ENCODE peak calls at places on chromosome 2, in four cellular contexts. One of them, this sample, is unnamed.

GRCh38 chr2:234293973-234294372 is 202.9 kb downstream of the ARL4C start:
- DNase-seq in astrocyte of the spinal cord: no peak
- DNase-seq in A549: no peak
- DNase-seq in left ventricle myocardium inferior: no peak
- DNase-seq in this sample: no peak

GRCh38 chr2:203225423-203226039 is 13.3 kb upstream of the CYP20A1 start:
- DNase-seq in astrocyte of the spinal cord: no peak
- DNase-seq in A549: no peak
- DNase-seq in left ventricle myocardium inferior: no peak
- DNase-seq in this sample: no peak

GRCh38 chr2:74552914-74553811 is 579 bp downstream of the LOXL3 start:
- DNase-seq in A549: no peak
- DNase-seq in left ventricle myocardium inferior: no peak
- DNase-seq in astrocyte of the spinal cord: no peak
- DNase-seq in this sample: peak

GRCh38 chr2:66830881-66831280 is 396.0 kb downstream of the MEIS1 start:
- DNase-seq in astrocyte of the spinal cord: no peak
- DNase-seq in A549: no peak
- DNase-seq in left ventricle myocardium inferior: no peak
- DNase-seq in this sample: no peak

GRCh38 chr2:182587831-182588230 is 128.2 kb upstream of the DNAJC10 start:
- DNase-seq in astrocyte of the spinal cord: peak
- DNase-seq in left ventricle myocardium inferior: no peak
- DNase-seq in A549: no peak
- DNase-seq in this sample: no peak

GRCh38 chr2:57782587-57782986 is 264.0 kb upstream of the VRK2 start:
- DNase-seq in astrocyte of the spinal cord: no peak
- DNase-seq in left ventricle myocardium inferior: no peak
- DNase-seq in A549: no peak
- DNase-seq in this sample: no peak

GRCh38 chr2:165794520-165794882 is 454 bp upstream of the GALNT3 start:
- DNase-seq in A549: no peak
- DNase-seq in left ventricle myocardium inferior: peak
- DNase-seq in astrocyte of the spinal cord: peak
- DNase-seq in this sample: peak

GRCh38 chr2:104538082-104538481 is 315.8 kb upstream of the POU3F3 start:
- DNase-seq in left ventricle myocardium inferior: no peak
- DNase-seq in A549: no peak
- DNase-seq in astrocyte of the spinal cord: no peak
- DNase-seq in this sample: no peak

GRCh38 chr2:27954771-27955384 is 64.3 kb downstream of the BABAM2 start:
- DNase-seq in astrocyte of the spinal cord: peak
- DNase-seq in A549: peak
- DNase-seq in left ventricle myocardium inferior: no peak
- DNase-seq in this sample: peak

GRCh38 chr2:19187323-19188020 is 171.0 kb downstream of the OSR1 start:
- DNase-seq in A549: no peak
- DNase-seq in left ventricle myocardium inferior: no peak
- DNase-seq in astrocyte of the spinal cord: peak
- DNase-seq in this sample: no peak

DNA sequence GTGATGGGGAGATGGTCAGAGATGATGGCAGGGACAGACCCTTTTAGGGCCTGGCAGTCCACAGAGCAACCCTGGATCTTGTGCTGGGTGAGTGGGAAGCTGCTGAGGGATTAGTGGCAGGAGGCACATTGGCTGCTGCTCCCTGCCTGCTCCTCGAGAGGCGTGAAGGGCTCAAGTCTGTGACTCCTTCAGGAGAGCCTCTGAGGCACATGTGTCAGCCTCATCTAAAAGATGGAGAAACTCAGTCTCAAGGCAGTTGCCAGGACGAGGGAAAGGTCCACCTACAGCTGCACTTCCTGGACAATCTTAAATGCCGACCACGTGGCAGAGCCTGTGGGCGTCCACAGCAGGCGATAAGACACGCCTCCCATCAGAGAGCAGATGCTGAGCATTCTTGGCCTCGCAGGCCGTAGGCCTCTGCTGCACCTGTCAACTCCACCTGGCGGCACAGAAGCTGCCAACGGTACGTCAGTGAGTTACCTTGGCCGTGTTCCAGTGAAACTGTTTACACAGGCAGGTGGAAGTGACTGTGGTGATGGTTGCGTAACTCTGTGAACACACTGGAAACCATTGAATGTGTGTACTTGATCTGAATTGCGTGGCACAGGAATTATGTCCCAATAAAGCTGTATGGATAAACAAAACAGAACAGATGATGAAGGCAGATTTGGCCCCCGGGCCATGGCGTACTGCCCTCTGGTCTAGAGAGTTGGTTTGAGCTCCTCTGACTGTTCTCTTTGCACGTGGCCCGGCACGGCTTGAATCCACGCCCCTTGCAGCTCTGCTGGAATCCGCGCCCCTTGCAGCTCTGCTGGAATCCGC is 114.4 kb downstream of the RNF144A start:
- DNase-seq in A549: no peak
- DNase-seq in astrocyte of the spinal cord: peak
- DNase-seq in left ventricle myocardium inferior: no peak
- DNase-seq in this sample: no peak
- TF ChIP-seq CTCF in A549: no peak
- TF ChIP-seq CTCF in astrocyte of the spinal cord: no peak
- TF ChIP-seq CTCF in left ventricle myocardium inferior: no peak
- TF ChIP-seq CTCF in this sample: no peak

GRCh38 chr2:120959426-120959825 is 223.8 kb downstream of the GLI2 start:
- DNase-seq in left ventricle myocardium inferior: peak
- DNase-seq in A549: no peak
- DNase-seq in astrocyte of the spinal cord: peak
- DNase-seq in this sample: no peak

GRCh38 chr2:120957905-120958304 is 222.2 kb downstream of the GLI2 start:
- DNase-seq in astrocyte of the spinal cord: no peak
- DNase-seq in left ventricle myocardium inferior: peak
- DNase-seq in A549: no peak
- DNase-seq in this sample: no peak

GRCh38 chr2:120956486-120957156 is 221.0 kb downstream of the GLI2 start:
- DNase-seq in A549: no peak
- DNase-seq in astrocyte of the spinal cord: no peak
- DNase-seq in left ventricle myocardium inferior: no peak
- DNase-seq in this sample: no peak

GRCh38 chr2:120960994-120961393 is 225.3 kb downstream of the GLI2 start:
- DNase-seq in astrocyte of the spinal cord: no peak
- DNase-seq in A549: no peak
- DNase-seq in left ventricle myocardium inferior: no peak
- DNase-seq in this sample: no peak

GRCh38 chr2:120958623-120959366 is 223.1 kb downstream of the GLI2 start:
- DNase-seq in A549: no peak
- DNase-seq in astrocyte of the spinal cord: peak
- DNase-seq in left ventricle myocardium inferior: no peak
- DNase-seq in this sample: no peak
- TF ChIP-seq CTCF in A549: peak
- TF ChIP-seq CTCF in astrocyte of the spinal cord: peak
- TF ChIP-seq CTCF in left ventricle myocardium inferior: no peak
- TF ChIP-seq CTCF in this sample: peak

DNA sequence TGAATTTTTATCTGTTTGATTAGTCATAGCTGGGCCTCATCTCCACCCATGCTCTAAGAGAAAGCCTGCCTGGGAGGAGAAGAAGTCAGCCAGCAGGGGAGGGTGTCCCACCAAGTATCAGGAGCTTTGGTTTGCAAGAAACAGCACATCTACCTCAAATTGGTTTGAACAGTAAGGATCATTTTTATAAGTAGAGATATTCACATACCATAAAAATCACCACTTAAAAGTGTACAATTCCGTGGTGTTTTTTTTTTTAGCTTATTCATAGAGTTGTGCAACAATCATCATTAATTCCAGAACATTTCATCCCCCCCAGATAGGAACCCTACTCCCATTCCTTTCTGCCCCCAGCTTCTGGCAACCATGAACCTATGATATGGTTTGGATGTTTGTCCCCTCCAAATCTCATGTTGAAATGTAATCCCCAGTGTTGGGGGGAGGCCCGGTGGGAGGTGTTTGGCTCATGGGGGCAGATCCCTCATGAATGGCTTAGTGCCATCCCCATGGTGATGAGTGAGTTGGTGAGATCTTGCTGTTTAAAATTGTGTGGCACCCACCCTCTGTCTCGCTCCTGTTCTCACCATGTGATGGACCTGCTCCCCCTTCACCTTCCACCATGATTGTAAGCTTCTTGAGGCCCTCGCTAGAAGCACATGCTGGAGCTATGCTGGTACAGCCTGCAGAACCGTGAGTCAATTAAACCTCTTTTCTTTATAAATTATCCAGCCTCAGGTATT is 36.2 kb upstream of the HS6ST1 start:
- DNase-seq in A549: no peak
- DNase-seq in left ventricle myocardium inferior: no peak
- DNase-seq in astrocyte of the spinal cord: peak
- DNase-seq in this sample: no peak
- TF ChIP-seq CTCF in A549: no peak
- TF ChIP-seq CTCF in left ventricle myocardium inferior: no peak
- TF ChIP-seq CTCF in astrocyte of the spinal cord: peak
- TF ChIP-seq CTCF in this sample: no peak

GRCh38 chr2:102080451-102081054 is 62.0 kb upstream of the IL1R1 start:
- DNase-seq in A549: no peak
- DNase-seq in astrocyte of the spinal cord: peak
- DNase-seq in left ventricle myocardium inferior: no peak
- DNase-seq in this sample: no peak
- TF ChIP-seq CTCF in A549: no peak
- TF ChIP-seq CTCF in astrocyte of the spinal cord: no peak
- TF ChIP-seq CTCF in left ventricle myocardium inferior: no peak
- TF ChIP-seq CTCF in this sample: no peak

GRCh38 chr2:190180313-190181065 is 118.0 kb upstream of the MSTN start:
- DNase-seq in left ventricle myocardium inferior: peak
- DNase-seq in A549: peak
- DNase-seq in astrocyte of the spinal cord: peak
- DNase-seq in this sample: peak
- TF ChIP-seq CTCF in left ventricle myocardium inferior: peak
- TF ChIP-seq CTCF in A549: peak
- TF ChIP-seq CTCF in astrocyte of the spinal cord: peak
- TF ChIP-seq CTCF in this sample: peak

GRCh38 chr2:201915446-201915845 is 109.1 kb downstream of the CDK15 start:
- DNase-seq in A549: no peak
- DNase-seq in left ventricle myocardium inferior: no peak
- DNase-seq in astrocyte of the spinal cord: no peak
- DNase-seq in this sample: no peak
- TF ChIP-seq CTCF in A549: no peak
- TF ChIP-seq CTCF in left ventricle myocardium inferior: no peak
- TF ChIP-seq CTCF in astrocyte of the spinal cord: no peak
- TF ChIP-seq CTCF in this sample: no peak

GRCh38 chr2:84314901-84315330 is 144.2 kb downstream of the SUCLG1 start:
- DNase-seq in left ventricle myocardium inferior: peak
- DNase-seq in A549: peak
- DNase-seq in astrocyte of the spinal cord: peak
- DNase-seq in this sample: peak
- TF ChIP-seq CTCF in left ventricle myocardium inferior: peak
- TF ChIP-seq CTCF in A549: peak
- TF ChIP-seq CTCF in astrocyte of the spinal cord: peak
- TF ChIP-seq CTCF in this sample: peak

GRCh38 chr2:228699400-228699799 is 517.9 kb upstream of the SPHKAP start:
- DNase-seq in astrocyte of the spinal cord: peak
- DNase-seq in left ventricle myocardium inferior: no peak
- DNase-seq in A549: no peak
- DNase-seq in this sample: no peak
- TF ChIP-seq CTCF in astrocyte of the spinal cord: peak
- TF ChIP-seq CTCF in left ventricle myocardium inferior: peak
- TF ChIP-seq CTCF in A549: no peak
- TF ChIP-seq CTCF in this sample: no peak

GRCh38 chr2:85161626-85161960 is 28.4 kb downstream of the TCF7L1 start:
- DNase-seq in astrocyte of the spinal cord: peak
- DNase-seq in left ventricle myocardium inferior: no peak
- DNase-seq in A549: no peak
- DNase-seq in this sample: no peak

GRCh38 chr2:85166021-85166420 is 32.8 kb downstream of the TCF7L1 start:
- DNase-seq in A549: no peak
- DNase-seq in left ventricle myocardium inferior: no peak
- DNase-seq in astrocyte of the spinal cord: no peak
- DNase-seq in this sample: no peak

GRCh38 chr2:85162746-85163301 is 29.6 kb downstream of the TCF7L1 start:
- DNase-seq in astrocyte of the spinal cord: peak
- DNase-seq in A549: no peak
- DNase-seq in left ventricle myocardium inferior: no peak
- DNase-seq in this sample: no peak

GRCh38 chr2:85165291-85165690 is 32.1 kb downstream of the TCF7L1 start:
- DNase-seq in left ventricle myocardium inferior: no peak
- DNase-seq in astrocyte of the spinal cord: no peak
- DNase-seq in A549: no peak
- DNase-seq in this sample: no peak

GRCh38 chr2:85164145-85164559 is 31.0 kb downstream of the TCF7L1 start:
- DNase-seq in astrocyte of the spinal cord: no peak
- DNase-seq in left ventricle myocardium inferior: no peak
- DNase-seq in A549: no peak
- DNase-seq in this sample: no peak
- TF ChIP-seq CTCF in astrocyte of the spinal cord: no peak
- TF ChIP-seq CTCF in left ventricle myocardium inferior: no peak
- TF ChIP-seq CTCF in A549: no peak
- TF ChIP-seq CTCF in this sample: no peak

This sample was measured in GM13977.